ENCODE peak calls at places on chromosomes 13 and 19, in five cellular contexts. V is AG10803, X is GM04504, Q is breast epithelium, J is fibroblast of mammary gland. P is an unnamed sample.

GRCh38 chr13:23344923-23345322 is 88.6 kb downstream of the SACS start:
- DNase-seq in V (no peak), Q (no peak), J (no peak), X (no peak), P (no peak)

GRCh38 chr13:110119943-110120905 is 186.7 kb downstream of the COL4A1 start:
- DNase-seq in Q (peak), V (no peak), X (no peak), J (peak), P (no peak)

GRCh38 chr19:29896790-29897189 is 45.2 kb upstream of the URI1 start:
- DNase-seq in V (no peak), X (no peak), J (no peak), Q (no peak), P (no peak)

GRCh38 chr19:4385291-4386037 is 14.9 kb downstream of the SH3GL1 start:
- DNase-seq in Q (no peak), V (no peak), J (no peak), X (no peak), P (no peak)

GRCh38 chr19:16258440-16258903 is 60.8 kb downstream of the AP1M1 start:
- DNase-seq in J (no peak), V (no peak), Q (peak), X (no peak), P (no peak)

GRCh38 chr19:2702170-2703076 is at the start of gene GNG7:
- DNase-seq in X (peak), Q (peak), V (peak), J (peak), P (peak)

GRCh38 chr19:56372281-56372680 is 21.1 kb downstream of the ZNF582 start:
- DNase-seq in J (peak), X (no peak), V (no peak), Q (no peak), P (no peak)

GRCh38 chr13:60267498-60268202 is 103.9 kb upstream of the DIAPH3 start:
- DNase-seq in V (peak), Q (no peak), X (no peak), J (no peak), P (no peak)

GRCh38 chr19:3364501-3364858 is 1.9 kb upstream of the NFIC start:
- DNase-seq in J (no peak), X (no peak), Q (no peak), V (no peak), P (no peak)

GRCh38 chr19:2550431-2551171 is 74.7 kb downstream of the GADD45B start:
- DNase-seq in X (no peak), V (peak), J (no peak), Q (no peak), P (peak)

GRCh38 chr19:1019980-1020867 is 699 bp downstream of the TMEM259 start:
- DNase-seq in X (no peak), V (no peak), Q (no peak), J (no peak), P (no peak)

GRCh38 chr19:3397266-3398022 is 31.1 kb downstream of the NFIC start:
- DNase-seq in V (no peak), Q (peak), X (no peak), J (peak), P (no peak)

GRCh38 chr19:12937243-12938053 is 961 bp upstream of the CALR start:
- DNase-seq in X (no peak), J (peak), V (peak), Q (no peak), P (peak)

GRCh38 chr19:3201072-3201700 is 15.5 kb downstream of the NCLN start:
- DNase-seq in J (no peak), V (no peak), X (no peak), Q (no peak), P (no peak)

GRCh38 chr19:40596608-40597328 is 4.4 kb upstream of the LTBP4 start:
- DNase-seq in V (no peak), Q (no peak), X (no peak), J (peak), P (no peak)

GRCh38 chr13:71672527-71672926 is 194.5 kb downstream of the DACH1 start:
- DNase-seq in Q (no peak), V (no peak), J (no peak), X (no peak), P (no peak)

GRCh38 chr19:55703790-55704215 is 28.8 kb downstream of the EPN1 start:
- DNase-seq in V (peak), Q (no peak), X (no peak), J (peak), P (no peak)

GRCh38 chr19:15456871-15457700 is 7.3 kb downstream of the RASAL3 start:
- DNase-seq in Q (peak), X (no peak), V (no peak), J (no peak), P (peak)

GRCh38 chr13:72004975-72005374 is 138.0 kb upstream of the DACH1 start:
- DNase-seq in J (peak), V (peak), X (peak), Q (no peak), P (no peak)

GRCh38 chr13:99725644-99726043 is 224.4 kb downstream of the TM9SF2 start:
- DNase-seq in Q (no peak), X (no peak), J (no peak), V (no peak), P (no peak)

GRCh38 chr13:29693297-29693945 is 97.9 kb upstream of the SLC7A1 start:
- DNase-seq in V (no peak), J (no peak), X (no peak), Q (peak), P (no peak)

GRCh38 chr19:55484571-55485438 is at the start of gene NAT14:
- DNase-seq in J (no peak), V (peak), X (no peak), Q (no peak), P (peak)

P was measured in NCI-H2029 treated with DMSO at 0.1 percent for 48 hours.